ENCODE peak calls at places on chromosomes 7 and 10, in five cellular contexts. N is neuronal stem cell, R is IMR-90, G is H1, T is H9. S is an unnamed sample.

GRCh38 chr7:154503962-154504550 is 451.9 kb downstream of the DPP6 start:
- DNase-seq in N (peak), R (peak), G (no peak), T (no peak), S (peak)

GRCh38 chr10:101893510-101894120 is 50.0 kb upstream of the KCNIP2 start:
- DNase-seq in N (no peak), R (no peak), G (no peak), T (no peak), S (no peak)

GRCh38 chr7:7895754-7896153 is 72.8 kb upstream of the GLCCI1 start:
- DNase-seq in N (no peak), R (no peak), G (no peak), T (no peak), S (no peak)

GRCh38 chr10:133169173-133169947 is 9.3 kb downstream of the KNDC1 start:
- DNase-seq in N (no peak), R (no peak), G (no peak), T (peak), S (no peak)

GRCh38 chr10:53209941-53210611 is 437.5 kb upstream of the MBL2 start:
- DNase-seq in N (no peak), R (peak), G (peak), T (peak), S (peak)

GRCh38 chr10:14879055-14879800 is 562 bp downstream of the SUV39H2 start:
- DNase-seq in N (no peak), R (no peak), G (no peak), T (no peak), S (no peak)

GRCh38 chr10:110151871-110152270 is 55.5 kb upstream of the MXI1 start:
- DNase-seq in N (peak), R (no peak), G (no peak), T (no peak), S (no peak)

GRCh38 chr7:158535079-158535478 is 52.5 kb downstream of the PTPRN2 start:
- DNase-seq in N (no peak), R (no peak), G (no peak), T (no peak), S (no peak)

GRCh38 chr7:129801882-129802281 is 150.9 kb downstream of the UBE2H start:
- DNase-seq in N (no peak), R (no peak), G (no peak), T (peak), S (no peak)

GRCh38 chr7:158945514-158945913 is 89.2 kb downstream of the DYNC2I1 start:
- DNase-seq in N (no peak), R (no peak), G (no peak), T (no peak), S (no peak)

DNA sequence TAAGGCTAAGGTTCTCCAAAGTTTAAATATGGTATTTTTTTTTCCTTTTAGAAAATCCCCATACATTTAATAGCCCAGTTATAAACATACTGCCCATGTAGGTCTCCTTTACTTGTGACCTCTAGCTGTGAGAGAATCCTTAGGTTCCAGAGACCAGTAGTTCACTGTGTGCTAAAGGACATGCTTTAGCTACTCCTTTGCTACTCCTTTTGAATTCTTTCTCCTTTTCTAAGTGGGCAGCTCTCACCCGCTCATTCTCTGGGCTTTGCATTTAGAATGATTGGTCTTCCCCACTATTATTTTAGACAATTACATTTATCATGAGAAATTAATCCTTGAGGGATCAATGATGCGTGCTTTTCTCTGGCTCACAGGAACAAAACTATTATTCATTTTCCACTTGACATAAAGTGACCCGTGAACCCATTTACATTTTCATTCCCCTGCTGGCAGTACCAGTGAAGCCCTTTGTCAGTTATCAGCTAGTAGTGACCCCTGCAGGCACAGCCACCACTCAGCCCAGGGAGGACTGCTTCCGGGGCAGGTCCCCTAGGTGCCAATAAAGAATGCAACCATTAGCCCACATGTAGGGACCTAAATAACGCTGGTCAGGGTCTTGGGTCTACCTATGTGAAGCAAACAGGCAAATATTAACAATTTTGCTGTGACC is 844.3 kb downstream of the CNTNAP2 start:
- DNase-seq in N (no peak), R (no peak), G (no peak), T (peak), S (no peak)
- H2BK15ac ChIP-seq in N (no peak), R (no peak), G (no peak), T (no peak), S (no peak)

GRCh38 chr7:87627634-87627994 is 584 bp upstream of the RUNDC3B start:
- DNase-seq in N (no peak), R (no peak), G (no peak), T (no peak), S (no peak)

GRCh38 chr7:87628780-87629569 is 777 bp downstream of the RUNDC3B start:
- DNase-seq in N (no peak), R (no peak), G (no peak), T (peak), S (peak)

GRCh38 chr7:87625101-87625500 is 3.1 kb upstream of the RUNDC3B start:
- DNase-seq in N (no peak), R (no peak), G (no peak), T (no peak), S (no peak)

GRCh38 chr7:87624628-87625027 is 3.6 kb upstream of the RUNDC3B start:
- DNase-seq in N (no peak), R (no peak), G (no peak), T (no peak), S (no peak)
- H4K8ac ChIP-seq in N (no peak), R (no peak), G (no peak), T (no peak), S (no peak)

GRCh38 chr10:5445006-5445405 is 32.6 kb downstream of the NET1 start:
- DNase-seq in N (no peak), R (no peak), G (no peak), T (no peak), S (no peak)

GRCh38 chr10:5448333-5449048 is 36.1 kb downstream of the NET1 start:
- DNase-seq in N (no peak), R (no peak), G (no peak), T (no peak), S (no peak)

GRCh38 chr10:5447611-5448071 is 35.3 kb downstream of the NET1 start:
- DNase-seq in N (no peak), R (peak), G (no peak), T (no peak), S (no peak)

GRCh38 chr10:5447071-5447470 is 34.7 kb downstream of the NET1 start:
- DNase-seq in N (no peak), R (peak), G (no peak), T (no peak), S (peak)

GRCh38 chr10:5446390-5446926 is 34.1 kb downstream of the NET1 start:
- DNase-seq in N (peak), R (peak), G (peak), T (peak), S (peak)
- H2AFZ ChIP-seq in N (peak), R (peak), G (no peak), T (no peak), S (no peak)

DNA sequence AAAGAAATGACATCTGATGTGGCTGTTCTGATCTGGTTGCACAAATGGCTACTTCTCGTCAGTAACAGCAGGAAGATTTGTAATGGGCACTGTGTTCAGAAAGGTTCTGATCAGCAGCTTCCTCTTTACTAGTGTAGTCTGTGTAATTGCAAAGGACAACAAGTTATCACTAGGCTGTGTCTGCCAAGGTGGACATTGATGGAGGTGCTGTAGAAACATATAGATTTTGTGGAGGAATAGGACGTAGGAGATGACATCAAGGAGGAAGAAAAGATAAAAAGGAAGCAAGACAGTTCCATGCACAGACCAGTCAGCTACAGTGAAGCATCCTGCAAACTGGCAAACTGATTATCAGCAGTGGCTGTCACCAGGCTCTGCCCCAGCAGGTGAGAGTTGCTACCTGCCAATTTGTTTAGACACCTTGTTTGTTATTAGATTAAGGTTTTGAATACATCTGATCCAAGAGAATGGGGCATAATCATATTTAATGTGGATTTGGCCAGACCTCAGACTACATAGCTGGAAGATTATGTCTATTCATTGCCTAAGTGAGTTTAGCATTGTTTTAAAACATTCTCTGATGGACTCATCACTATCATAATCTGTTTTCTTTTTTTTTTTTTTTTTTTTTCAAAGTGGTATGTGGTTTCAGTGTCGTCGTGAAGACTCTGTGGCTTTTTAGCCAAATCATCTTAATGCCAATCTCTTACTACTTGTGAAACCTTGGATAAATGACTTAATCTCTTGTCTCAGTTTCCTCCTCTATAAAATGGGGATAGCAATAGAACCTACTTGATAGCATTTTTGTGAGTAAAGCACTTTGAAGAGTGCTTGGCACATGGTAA is 417.9 kb upstream of the LRGUK start:
- DNase-seq in N (no peak), R (no peak), G (no peak), T (no peak), S (no peak)
- H2BK15ac ChIP-seq in N (no peak), R (no peak), G (no peak), T (no peak), S (no peak)

DNA sequence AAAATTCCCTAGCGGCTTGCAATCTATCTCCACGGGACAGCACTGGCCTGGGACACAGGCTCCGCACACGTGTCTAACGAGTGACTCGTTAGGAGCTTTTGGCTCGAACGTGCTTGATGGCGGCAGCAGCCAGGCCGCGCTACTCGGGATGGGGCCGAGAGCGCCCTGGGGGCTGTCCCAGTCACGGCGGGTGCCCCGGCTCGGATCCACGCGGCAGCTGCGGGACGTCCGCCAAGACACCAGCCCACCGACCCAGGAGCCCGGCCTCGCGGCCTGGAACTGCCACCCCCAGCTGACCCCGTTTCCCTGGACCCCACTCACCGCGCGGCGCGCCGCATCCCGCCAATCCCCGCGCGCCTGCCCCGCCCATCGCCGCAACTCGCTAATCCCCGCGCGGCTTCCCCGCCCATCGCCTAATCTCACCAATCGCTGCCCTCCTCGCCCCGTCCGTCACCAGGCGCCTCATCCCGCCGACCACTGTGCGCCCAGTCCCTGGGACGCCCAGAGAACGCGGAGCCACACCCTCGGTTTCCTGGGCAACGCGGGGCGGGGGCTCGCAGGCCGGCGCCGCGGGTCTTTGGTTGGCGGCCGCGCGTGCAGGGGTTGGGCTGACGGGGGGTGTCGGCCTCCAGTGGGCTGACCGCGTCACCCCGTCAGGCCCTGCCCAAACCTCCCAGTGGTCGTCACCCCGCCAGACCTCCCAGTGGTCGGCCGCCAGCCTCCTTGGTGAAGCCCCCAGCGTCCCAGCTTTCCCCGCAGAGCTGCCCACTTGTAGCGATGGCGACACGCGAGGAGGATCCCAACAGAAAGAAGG is at the start of gene POLD2:
- DNase-seq in N (peak), R (peak), G (peak), T (peak), S (peak)
- H4K8ac ChIP-seq in N (no peak), R (peak), G (peak), T (no peak), S (peak)

DNA sequence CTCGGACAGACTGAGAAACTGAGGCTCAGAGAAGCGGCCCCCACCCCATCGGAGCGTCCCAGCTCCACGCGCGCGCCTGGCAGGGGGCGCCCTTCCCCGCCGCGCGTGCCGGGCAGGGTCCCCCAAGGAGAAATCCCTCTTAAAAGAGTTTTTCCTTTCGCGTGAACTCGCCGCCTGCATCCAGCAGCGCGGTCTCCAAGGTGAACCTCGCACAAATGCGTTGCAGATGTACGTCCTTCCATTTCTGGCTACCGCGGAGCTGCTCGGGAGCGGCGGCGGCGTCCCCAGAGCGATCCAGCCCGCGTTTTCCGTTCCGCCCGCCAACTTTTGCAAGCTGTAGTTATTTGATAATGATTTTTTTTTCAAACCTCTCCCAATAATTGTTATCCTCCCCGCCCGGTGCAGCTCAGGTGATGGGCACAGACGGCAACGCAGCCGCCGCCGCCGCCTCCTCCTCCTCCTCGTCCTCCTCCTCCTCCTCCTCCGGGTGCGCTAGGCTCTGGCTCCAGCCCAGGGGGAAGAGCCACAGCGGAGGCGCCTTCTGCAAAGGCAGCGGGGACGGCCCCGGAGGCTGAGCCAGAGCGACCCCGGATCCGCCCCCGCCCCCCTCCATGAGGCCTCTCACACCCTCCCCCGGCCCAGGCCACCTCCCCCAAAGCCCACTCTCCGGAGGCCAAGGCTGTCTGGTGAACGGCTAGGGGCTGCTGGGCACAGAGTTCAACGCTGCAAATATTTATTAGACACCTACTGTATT is 74.0 kb upstream of the CUX1 start:
- DNase-seq in N (peak), R (peak), G (peak), T (peak), S (peak)
- H2AFZ ChIP-seq in N (peak), R (peak), G (peak), T (no peak), S (peak)

DNA sequence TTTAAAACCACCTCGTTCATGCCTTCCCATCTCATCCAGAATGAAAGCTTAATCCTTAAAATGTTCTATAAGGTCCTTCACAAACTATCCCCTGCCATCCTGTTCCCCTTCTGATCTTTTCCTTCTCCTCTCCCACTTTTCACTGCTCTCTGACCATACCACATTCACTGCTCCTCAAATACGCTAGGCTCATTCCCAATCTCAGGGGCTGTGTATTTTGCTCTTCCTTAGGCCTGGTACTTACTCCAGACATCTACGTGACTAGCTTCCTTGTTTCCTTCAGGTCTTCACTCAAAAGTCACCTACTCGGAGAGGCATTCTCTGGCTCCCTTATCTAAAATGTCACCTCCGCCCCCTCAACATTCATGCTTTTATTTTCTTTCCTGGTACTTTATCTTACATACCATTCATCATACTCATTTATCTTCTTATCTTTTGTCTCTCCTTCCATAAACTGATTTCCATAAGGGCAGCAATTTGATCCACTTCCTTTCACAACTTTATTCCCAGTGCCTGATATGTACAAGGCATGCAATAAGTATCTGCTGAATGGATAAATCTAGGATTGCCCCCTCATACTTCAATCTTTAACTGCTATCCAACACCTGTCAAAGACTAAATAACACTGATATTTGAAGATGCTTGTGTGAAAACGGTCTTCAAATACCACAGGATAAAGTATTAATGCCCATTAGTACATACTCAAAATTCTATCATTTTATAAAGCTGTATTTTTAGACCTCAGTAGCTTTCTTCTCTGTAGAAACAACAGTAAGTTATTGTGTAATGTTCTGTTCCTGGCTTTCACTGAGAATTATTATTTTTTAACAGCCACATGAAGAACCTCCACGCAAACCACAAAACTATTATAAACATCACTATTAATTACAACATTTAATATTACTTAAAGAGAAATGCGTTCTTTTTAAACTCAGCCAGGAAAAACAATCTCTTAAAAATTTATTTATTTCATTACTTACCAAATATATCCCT is 27.0 kb downstream of the JMJD1C start:
- DNase-seq in N (no peak), R (peak), G (no peak), T (no peak), S (no peak)
- H2BK15ac ChIP-seq in N (no peak), R (no peak), G (no peak), T (no peak), S (no peak)

DNA sequence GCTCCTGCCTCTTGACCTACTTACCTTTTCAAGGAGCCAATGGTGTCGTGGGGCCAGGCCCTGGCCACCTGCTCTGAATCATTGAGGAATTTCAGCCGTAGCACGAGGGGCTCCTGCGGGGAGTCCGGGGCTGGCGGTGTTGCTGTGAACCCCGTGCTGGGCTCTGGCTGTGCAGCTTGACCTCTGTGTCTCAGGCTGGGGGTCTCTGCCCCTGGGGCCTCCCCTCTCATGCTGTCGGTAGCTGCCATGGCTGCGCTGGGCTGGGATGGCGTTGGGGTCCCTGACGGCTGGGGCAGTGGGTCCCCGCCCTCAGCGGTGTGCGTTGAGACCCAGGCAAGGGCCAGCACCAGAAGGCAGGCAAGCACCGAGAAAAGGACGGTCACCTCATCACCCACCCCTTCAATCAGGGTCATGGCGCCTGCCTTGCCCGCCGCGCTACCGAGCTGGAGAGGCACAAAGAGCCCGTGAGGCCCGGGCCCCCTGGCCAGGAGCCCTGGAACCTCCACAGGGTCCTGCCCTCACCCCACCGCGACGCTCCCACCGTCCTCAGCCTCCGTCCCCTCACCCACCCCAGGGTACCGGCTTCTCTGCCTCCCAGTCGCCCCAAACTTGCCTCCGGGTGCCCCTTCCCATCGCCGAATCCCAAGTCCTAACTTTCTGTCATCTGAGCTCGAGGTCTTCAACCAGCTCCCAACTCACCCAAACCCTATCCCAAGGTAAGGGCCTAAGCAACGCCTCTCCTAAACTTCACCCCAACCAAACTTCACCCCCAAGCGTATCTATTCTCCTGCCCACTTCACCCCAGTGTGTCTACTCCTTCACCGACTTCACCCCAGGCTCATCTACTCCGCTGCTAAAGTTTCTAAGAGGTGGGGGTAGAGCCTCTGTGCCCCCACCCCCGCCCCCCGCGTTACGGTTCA is 882 bp downstream of the TMUB1 start:
- DNase-seq in N (no peak), R (no peak), G (no peak), T (no peak), S (no peak)
- H4K8ac ChIP-seq in N (no peak), R (peak), G (peak), T (no peak), S (peak)

S was measured in mesenchymal stem cell.